ENCODE peak calls at places on chromosome 16, in eight cellular contexts. One of them, this sample, is unnamed.

GRCh38 chr16:53924311-53924860 is 220.4 kb downstream of the FTO start:
- DNase-seq in posterior cingulate gyrus: no peak
- DNase-seq in GM23248: no peak
- DNase-seq in psoas muscle: no peak
- DNase-seq in CD4-positive, alpha-beta memory T cell: no peak
- DNase-seq in heart right ventricle: no peak
- DNase-seq in LNCaP clone FGC: no peak
- DNase-seq in cardiac septum: no peak
- DNase-seq in this sample: no peak

GRCh38 chr16:68311316-68311620 is 449 bp downstream of the PRMT7 start:
- DNase-seq in cardiac septum: no peak
- DNase-seq in heart right ventricle: no peak
- DNase-seq in psoas muscle: no peak
- DNase-seq in GM23248: peak
- DNase-seq in posterior cingulate gyrus: no peak
- DNase-seq in LNCaP clone FGC: no peak
- DNase-seq in CD4-positive, alpha-beta memory T cell: no peak
- DNase-seq in this sample: no peak

GRCh38 chr16:29775742-29776408 is 2.2 kb upstream of the ZG16 start:
- DNase-seq in heart right ventricle: no peak
- DNase-seq in psoas muscle: no peak
- DNase-seq in cardiac septum: no peak
- DNase-seq in posterior cingulate gyrus: no peak
- DNase-seq in CD4-positive, alpha-beta memory T cell: no peak
- DNase-seq in LNCaP clone FGC: no peak
- DNase-seq in GM23248: peak
- DNase-seq in this sample: no peak

GRCh38 chr16:49661465-49662187 is 194.3 kb downstream of the ZNF423 start:
- DNase-seq in psoas muscle: peak
- DNase-seq in GM23248: no peak
- DNase-seq in cardiac septum: no peak
- DNase-seq in LNCaP clone FGC: no peak
- DNase-seq in posterior cingulate gyrus: peak
- DNase-seq in CD4-positive, alpha-beta memory T cell: no peak
- DNase-seq in heart right ventricle: no peak
- DNase-seq in this sample: no peak

GRCh38 chr16:86809458-86809955 is 231.2 kb downstream of the FOXL1 start:
- DNase-seq in posterior cingulate gyrus: no peak
- DNase-seq in heart right ventricle: no peak
- DNase-seq in cardiac septum: no peak
- DNase-seq in GM23248: peak
- DNase-seq in LNCaP clone FGC: no peak
- DNase-seq in CD4-positive, alpha-beta memory T cell: no peak
- DNase-seq in psoas muscle: no peak
- DNase-seq in this sample: peak

GRCh38 chr16:26050489-26050888 is 358.7 kb downstream of the HS3ST4 start:
- DNase-seq in CD4-positive, alpha-beta memory T cell: no peak
- DNase-seq in heart right ventricle: no peak
- DNase-seq in LNCaP clone FGC: no peak
- DNase-seq in cardiac septum: no peak
- DNase-seq in GM23248: no peak
- DNase-seq in psoas muscle: no peak
- DNase-seq in posterior cingulate gyrus: no peak
- DNase-seq in this sample: no peak

GRCh38 chr16:66562986-66563385 is 3.3 kb upstream of the CMTM1 start:
- DNase-seq in psoas muscle: no peak
- DNase-seq in LNCaP clone FGC: no peak
- DNase-seq in cardiac septum: no peak
- DNase-seq in posterior cingulate gyrus: no peak
- DNase-seq in GM23248: no peak
- DNase-seq in heart right ventricle: no peak
- DNase-seq in CD4-positive, alpha-beta memory T cell: no peak
- DNase-seq in this sample: no peak

GRCh38 chr16:70391881-70392481 is 45.3 kb downstream of the DDX19A start:
- DNase-seq in heart right ventricle: peak
- DNase-seq in LNCaP clone FGC: no peak
- DNase-seq in CD4-positive, alpha-beta memory T cell: no peak
- DNase-seq in GM23248: peak
- DNase-seq in psoas muscle: peak
- DNase-seq in cardiac septum: no peak
- DNase-seq in posterior cingulate gyrus: peak
- DNase-seq in this sample: no peak

GRCh38 chr16:84832488-84833141 is 12.8 kb downstream of the CRISPLD2 start:
- DNase-seq in heart right ventricle: peak
- DNase-seq in posterior cingulate gyrus: no peak
- DNase-seq in psoas muscle: peak
- DNase-seq in CD4-positive, alpha-beta memory T cell: no peak
- DNase-seq in cardiac septum: no peak
- DNase-seq in GM23248: peak
- DNase-seq in LNCaP clone FGC: no peak
- DNase-seq in this sample: peak

GRCh38 chr16:4091638-4092037 is 24.6 kb downstream of the ADCY9 start:
- DNase-seq in posterior cingulate gyrus: no peak
- DNase-seq in LNCaP clone FGC: no peak
- DNase-seq in psoas muscle: peak
- DNase-seq in CD4-positive, alpha-beta memory T cell: no peak
- DNase-seq in heart right ventricle: no peak
- DNase-seq in GM23248: no peak
- DNase-seq in cardiac septum: no peak
- DNase-seq in this sample: no peak

GRCh38 chr16:12141556-12141955 is 165.0 kb downstream of the SNX29 start:
- DNase-seq in psoas muscle: no peak
- DNase-seq in cardiac septum: no peak
- DNase-seq in LNCaP clone FGC: no peak
- DNase-seq in heart right ventricle: no peak
- DNase-seq in posterior cingulate gyrus: no peak
- DNase-seq in CD4-positive, alpha-beta memory T cell: no peak
- DNase-seq in GM23248: no peak
- DNase-seq in this sample: no peak

GRCh38 chr16:12461201-12461600 is 342.5 kb downstream of the CPPED1 start:
- DNase-seq in GM23248: no peak
- DNase-seq in posterior cingulate gyrus: no peak
- DNase-seq in LNCaP clone FGC: no peak
- DNase-seq in CD4-positive, alpha-beta memory T cell: no peak
- DNase-seq in cardiac septum: no peak
- DNase-seq in psoas muscle: no peak
- DNase-seq in heart right ventricle: no peak
- DNase-seq in this sample: no peak

GRCh38 chr16:54437361-54437760 is 150.8 kb upstream of the IRX3 start:
- DNase-seq in cardiac septum: no peak
- DNase-seq in CD4-positive, alpha-beta memory T cell: no peak
- DNase-seq in psoas muscle: no peak
- DNase-seq in GM23248: no peak
- DNase-seq in LNCaP clone FGC: no peak
- DNase-seq in posterior cingulate gyrus: no peak
- DNase-seq in heart right ventricle: no peak
- DNase-seq in this sample: no peak

This sample was measured in non-pigmented ciliary epithelial cell.